ENCODE peak calls at places on chromosomes 4 and X, in ten cellular contexts. G is GM03348, D is transverse colon, R is BE2C, T is suprapubic skin, Q is GM12865, Z is cerebellar cortex, A is cardiac muscle cell, L is immature natural killer cell, Y is ovary. C is an unnamed sample.

GRCh38 chrX:147902270-147902669 is 9.4 kb upstream of the FMR1 start:
- DNase-seq in G (no peak), D (no peak), R (no peak), T (no peak), Q (no peak), Z (no peak), A (no peak), L (no peak), Y (no peak), C (no peak)

GRCh38 chrX:153791104-153791852 is 2.9 kb downstream of the IDH3G start:
- DNase-seq in G (no peak), D (no peak), R (peak), T (no peak), Q (no peak), Z (peak), A (no peak), L (no peak), Y (no peak), C (no peak)

GRCh38 chrX:115425359-115425758 is 135.6 kb upstream of the PLS3 start:
- DNase-seq in G (no peak), D (no peak), R (no peak), T (no peak), Q (no peak), Z (no peak), A (no peak), L (no peak), Y (no peak), C (no peak)

GRCh38 chrX:6448003-6448402 is 86.9 kb downstream of the VCX3A start:
- DNase-seq in G (no peak), D (no peak), R (no peak), T (no peak), Q (no peak), Z (peak), A (no peak), L (no peak), Y (no peak), C (no peak)

GRCh38 chrX:40172169-40172979 is 74.6 kb upstream of the BCOR start:
- DNase-seq in G (peak), D (peak), R (no peak), T (peak), Q (peak), Z (peak), A (peak), L (no peak), Y (peak), C (no peak)

GRCh38 chr4:153497091-153497531 is 31.0 kb downstream of the TMEM131L start:
- DNase-seq in G (no peak), D (no peak), R (no peak), T (no peak), Q (peak), Z (no peak), A (peak), L (peak), Y (no peak), C (no peak)

GRCh38 chr4:150579591-150580234 is 2.2 kb upstream of the MAB21L2 start:
- DNase-seq in G (peak), D (no peak), R (peak), T (peak), Q (no peak), Z (no peak), A (peak), L (no peak), Y (no peak), C (peak)

GRCh38 chr4:174120446-174121142 is 162.9 kb downstream of the FBXO8 start:
- DNase-seq in G (peak), D (no peak), R (peak), T (no peak), Q (peak), Z (peak), A (peak), L (no peak), Y (peak), C (peak)

GRCh38 chr4:89708903-89709361 is 128.0 kb downstream of the SNCA start:
- DNase-seq in G (peak), D (no peak), R (no peak), T (no peak), Q (no peak), Z (peak), A (peak), L (no peak), Y (no peak), C (no peak)

GRCh38 chrX:8870411-8870810 is 69.2 kb upstream of the FAM9A start:
- DNase-seq in G (peak), D (no peak), R (no peak), T (no peak), Q (no peak), Z (no peak), A (peak), L (no peak), Y (no peak), C (no peak)

GRCh38 chrX:50903387-50904027 is 7.0 kb upstream of the BMP15 start:
- DNase-seq in G (peak), D (no peak), R (peak), T (no peak), Q (peak), Z (peak), A (peak), L (no peak), Y (no peak), C (peak)

GRCh38 chr4:145732416-145732815 is 52.5 kb downstream of the C4orf51 start:
- DNase-seq in G (no peak), D (peak), R (no peak), T (no peak), Q (no peak), Z (no peak), A (no peak), L (no peak), Y (no peak), C (no peak)

GRCh38 chrX:126339926-126340325 is 173.8 kb upstream of the DCAF12L2 start:
- DNase-seq in G (no peak), D (no peak), R (no peak), T (no peak), Q (peak), Z (no peak), A (no peak), L (no peak), Y (no peak), C (no peak)

GRCh38 chrX:925652-926061 is 286.8 kb downstream of the CRLF2 start:
- DNase-seq in G (no peak), D (no peak), R (no peak), T (peak), Q (no peak), Z (no peak), A (no peak), L (no peak), Y (no peak), C (no peak)

GRCh38 chr4:30719363-30720020 is 677 bp upstream of the PCDH7 start:
- DNase-seq in G (peak), D (peak), R (peak), T (no peak), Q (no peak), Z (no peak), A (peak), L (no peak), Y (peak), C (peak)

GRCh38 chrX:153726286-153727107 is 1.8 kb downstream of the ABCD1 start:
- DNase-seq in G (peak), D (peak), R (peak), T (no peak), Q (peak), Z (no peak), A (peak), L (peak), Y (peak), C (peak)

C was measured in glutamatergic neuron.